ENCODE peak calls at places on chromosomes 7 and 10, in five cellular contexts. One of them, this sample, is unnamed.

GRCh38 chr7:147161405-147161804 is 1044.8 kb downstream of the CNTNAP2 start:
- DNase-seq in A549: no peak
- DNase-seq in endothelial cell of umbilical vein: no peak
- DNase-seq in HepG2: no peak
- DNase-seq in K562: no peak
- DNase-seq in this sample: no peak

GRCh38 chr10:16789266-16789665 is 28.0 kb downstream of the RSU1 start:
- DNase-seq in A549: no peak
- DNase-seq in endothelial cell of umbilical vein: no peak
- DNase-seq in K562: no peak
- DNase-seq in HepG2: no peak
- DNase-seq in this sample: no peak

GRCh38 chr7:47345754-47346377 is 236.0 kb downstream of the TNS3 start:
- DNase-seq in HepG2: no peak
- DNase-seq in endothelial cell of umbilical vein: no peak
- DNase-seq in K562: no peak
- DNase-seq in A549: no peak
- DNase-seq in this sample: no peak

GRCh38 chr7:8155836-8156235 is 106.1 kb downstream of the ICA1 start:
- DNase-seq in K562: no peak
- DNase-seq in HepG2: no peak
- DNase-seq in endothelial cell of umbilical vein: no peak
- DNase-seq in A549: no peak
- DNase-seq in this sample: no peak

GRCh38 chr10:79404231-79404609 is 41.2 kb downstream of the ZCCHC24 start:
- DNase-seq in K562: peak; percentile 54
- DNase-seq in A549: no peak
- DNase-seq in HepG2: peak; percentile 66
- DNase-seq in endothelial cell of umbilical vein: peak; percentile 11
- DNase-seq in this sample: peak; percentile 92

GRCh38 chr10:126654579-126654978 is 15.9 kb downstream of the C10orf90 start:
- DNase-seq in A549: no peak
- DNase-seq in K562: no peak
- DNase-seq in HepG2: no peak
- DNase-seq in endothelial cell of umbilical vein: no peak
- DNase-seq in this sample: no peak

GRCh38 chr7:100053201-100053600 is 3.6 kb downstream of the ZSCAN21 start:
- DNase-seq in A549: peak; percentile 64
- DNase-seq in HepG2: peak; percentile 81
- DNase-seq in K562: peak; percentile 63
- DNase-seq in endothelial cell of umbilical vein: peak; percentile 86
- DNase-seq in this sample: peak; percentile 79

GRCh38 chr10:30625110-30625509 is 4.4 kb downstream of the LYZL2 start:
- DNase-seq in endothelial cell of umbilical vein: no peak
- DNase-seq in HepG2: no peak
- DNase-seq in K562: no peak
- DNase-seq in A549: no peak
- DNase-seq in this sample: no peak

GRCh38 chr7:16450366-16450765 is 15.2 kb downstream of the SOSTDC1 start:
- DNase-seq in A549: no peak
- DNase-seq in endothelial cell of umbilical vein: no peak
- DNase-seq in K562: no peak
- DNase-seq in HepG2: no peak
- DNase-seq in this sample: no peak

GRCh38 chr10:29634764-29635625 is at the start of gene SVIL:
- DNase-seq in endothelial cell of umbilical vein: peak; percentile 67
- DNase-seq in K562: no peak
- DNase-seq in HepG2: peak; percentile 61
- DNase-seq in A549: no peak
- DNase-seq in this sample: peak; percentile 50

GRCh38 chr10:33125522-33125921 is 167.5 kb upstream of the ITGB1 start:
- DNase-seq in endothelial cell of umbilical vein: no peak
- DNase-seq in A549: no peak
- DNase-seq in HepG2: no peak
- DNase-seq in K562: no peak
- DNase-seq in this sample: no peak

GRCh38 chr10:118310822-118311221 is 31.3 kb downstream of the FAM204A start:
- DNase-seq in K562: no peak
- DNase-seq in HepG2: no peak
- DNase-seq in A549: no peak
- DNase-seq in endothelial cell of umbilical vein: no peak
- DNase-seq in this sample: no peak

GRCh38 chr7:133300811-133301210 is 47.9 kb downstream of the EXOC4 start:
- DNase-seq in A549: no peak
- DNase-seq in HepG2: no peak
- DNase-seq in endothelial cell of umbilical vein: peak; percentile 24
- DNase-seq in K562: no peak
- DNase-seq in this sample: no peak

GRCh38 chr7:121401896-121402295 is 5.8 kb upstream of the FAM3C start:
- DNase-seq in endothelial cell of umbilical vein: no peak
- DNase-seq in HepG2: no peak
- DNase-seq in A549: no peak
- DNase-seq in K562: no peak
- DNase-seq in this sample: no peak

GRCh38 chr10:30980951-30981616 is 50.6 kb downstream of the ZNF438 start:
- DNase-seq in K562: no peak
- DNase-seq in endothelial cell of umbilical vein: peak; percentile 91
- DNase-seq in HepG2: no peak
- DNase-seq in A549: no peak
- DNase-seq in this sample: no peak

GRCh38 chr10:130236711-130237110 is 100.5 kb downstream of the GLRX3 start:
- DNase-seq in endothelial cell of umbilical vein: no peak
- DNase-seq in K562: no peak
- DNase-seq in A549: no peak
- DNase-seq in HepG2: no peak
- DNase-seq in this sample: no peak

GRCh38 chr10:51706225-51706624 is 6.8 kb upstream of the CSTF2T start:
- DNase-seq in K562: no peak
- DNase-seq in A549: no peak
- DNase-seq in endothelial cell of umbilical vein: no peak
- DNase-seq in HepG2: no peak
- DNase-seq in this sample: no peak

GRCh38 chr7:75040512-75040911 is 33.1 kb downstream of the RCC1L start:
- DNase-seq in K562: no peak
- DNase-seq in A549: no peak
- DNase-seq in endothelial cell of umbilical vein: no peak
- DNase-seq in HepG2: no peak
- DNase-seq in this sample: no peak

GRCh38 chr10:71396084-71396713 is 521 bp upstream of the CDH23 start:
- DNase-seq in endothelial cell of umbilical vein: no peak
- DNase-seq in A549: peak; percentile 75
- DNase-seq in HepG2: no peak
- DNase-seq in K562: peak; percentile 59
- DNase-seq in this sample: no peak

GRCh38 chr10:133166504-133166827 is 6.4 kb downstream of the KNDC1 start:
- DNase-seq in K562: no peak
- DNase-seq in HepG2: no peak
- DNase-seq in A549: no peak
- DNase-seq in endothelial cell of umbilical vein: no peak
- DNase-seq in this sample: no peak

GRCh38 chr7:127976056-127976455 is 55.2 kb downstream of the LRRC4 start:
- DNase-seq in endothelial cell of umbilical vein: no peak
- DNase-seq in A549: no peak
- DNase-seq in K562: no peak
- DNase-seq in HepG2: no peak
- DNase-seq in this sample: no peak

GRCh38 chr7:87216701-87217508 is 2.6 kb downstream of the TMEM243 start:
- DNase-seq in HepG2: no peak
- DNase-seq in K562: no peak
- DNase-seq in endothelial cell of umbilical vein: peak; percentile 15
- DNase-seq in A549: no peak
- DNase-seq in this sample: no peak

GRCh38 chr10:30827531-30828120 is 198.1 kb upstream of the LYZL2 start:
- DNase-seq in HepG2: no peak
- DNase-seq in A549: no peak
- DNase-seq in K562: no peak
- DNase-seq in endothelial cell of umbilical vein: peak; percentile 48
- DNase-seq in this sample: no peak

GRCh38 chr7:32511791-32512190 is 16.5 kb downstream of the AVL9 start:
- DNase-seq in K562: no peak
- DNase-seq in HepG2: no peak
- DNase-seq in A549: no peak
- DNase-seq in endothelial cell of umbilical vein: no peak
- DNase-seq in this sample: no peak

GRCh38 chr10:103618575-103619423 is 125.3 kb downstream of the NEURL1 start:
- DNase-seq in A549: no peak
- DNase-seq in HepG2: no peak
- DNase-seq in endothelial cell of umbilical vein: no peak
- DNase-seq in K562: peak; percentile 90
- DNase-seq in this sample: peak; percentile 88

GRCh38 chr7:26292768-26293560 is 1.3 kb downstream of the SNX10 start:
- DNase-seq in HepG2: peak; percentile 42
- DNase-seq in K562: peak; percentile 16
- DNase-seq in endothelial cell of umbilical vein: no peak
- DNase-seq in A549: no peak
- DNase-seq in this sample: peak; percentile 71

GRCh38 chr7:2637066-2637471 is 5.3 kb downstream of the TTYH3 start:
- DNase-seq in endothelial cell of umbilical vein: no peak
- DNase-seq in K562: no peak
- DNase-seq in A549: no peak
- DNase-seq in HepG2: no peak
- DNase-seq in this sample: no peak

GRCh38 chr7:110921478-110922210 is 169.3 kb upstream of the LRRN3 start:
- DNase-seq in HepG2: no peak
- DNase-seq in endothelial cell of umbilical vein: no peak
- DNase-seq in A549: no peak
- DNase-seq in K562: no peak
- DNase-seq in this sample: no peak

GRCh38 chr7:464177-464711 is 55.4 kb downstream of the PDGFA start:
- DNase-seq in endothelial cell of umbilical vein: no peak
- DNase-seq in HepG2: no peak
- DNase-seq in A549: no peak
- DNase-seq in K562: no peak
- DNase-seq in this sample: no peak

GRCh38 chr7:113087278-113087998 is 811 bp upstream of the GPR85 start:
- DNase-seq in A549: no peak
- DNase-seq in endothelial cell of umbilical vein: peak; percentile 81
- DNase-seq in K562: peak; percentile 88
- DNase-seq in HepG2: peak; percentile 1
- DNase-seq in this sample: peak; percentile 94
- TF ChIP-seq MYC in A549: no peak
- TF ChIP-seq MYC in endothelial cell of umbilical vein: no peak
- TF ChIP-seq MYC in K562: no peak
- TF ChIP-seq MYC in HepG2: no peak
- TF ChIP-seq MYC in this sample: peak; percentile 31

DNA sequence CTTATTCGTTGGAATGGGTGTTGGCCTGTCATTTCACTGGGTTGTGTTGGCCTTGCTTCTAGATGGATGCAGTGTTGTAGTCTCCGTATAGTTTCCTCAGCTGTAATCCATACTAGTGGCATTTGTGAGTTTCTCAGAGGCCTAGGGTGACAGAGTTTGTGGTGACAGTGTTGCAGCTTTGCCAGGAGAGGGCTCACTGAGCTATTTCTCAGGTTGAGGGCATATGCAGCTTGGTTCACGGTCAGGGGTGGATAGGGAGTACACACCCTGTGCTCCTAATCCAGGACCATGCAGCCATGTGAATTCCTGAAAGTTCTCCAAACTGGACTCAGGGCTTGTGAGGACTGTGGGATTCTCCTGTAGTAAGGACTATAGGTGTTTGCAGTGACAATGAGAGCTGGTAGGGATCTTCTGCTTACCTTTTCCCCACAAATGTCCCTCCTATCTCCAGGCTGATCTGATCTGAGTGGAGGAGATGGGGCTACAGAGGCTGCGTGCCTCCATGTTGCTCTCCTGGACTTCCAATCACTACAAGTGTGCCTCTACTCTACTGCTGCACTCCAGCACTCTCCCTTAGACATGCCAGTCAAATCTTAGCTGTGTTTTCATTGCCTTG is 229.0 kb downstream of the STK31 start:
- DNase-seq in HepG2: peak; percentile 33
- DNase-seq in A549: peak; percentile 20
- DNase-seq in endothelial cell of umbilical vein: no peak
- DNase-seq in K562: peak; percentile 37
- DNase-seq in this sample: peak; percentile 54
- TF ChIP-seq CTCF in HepG2: peak; percentile 85
- TF ChIP-seq CTCF in A549: peak; percentile 40
- TF ChIP-seq CTCF in endothelial cell of umbilical vein: no peak
- TF ChIP-seq CTCF in K562: peak; percentile 52
- TF ChIP-seq CTCF in this sample: peak; percentile 70

DNA sequence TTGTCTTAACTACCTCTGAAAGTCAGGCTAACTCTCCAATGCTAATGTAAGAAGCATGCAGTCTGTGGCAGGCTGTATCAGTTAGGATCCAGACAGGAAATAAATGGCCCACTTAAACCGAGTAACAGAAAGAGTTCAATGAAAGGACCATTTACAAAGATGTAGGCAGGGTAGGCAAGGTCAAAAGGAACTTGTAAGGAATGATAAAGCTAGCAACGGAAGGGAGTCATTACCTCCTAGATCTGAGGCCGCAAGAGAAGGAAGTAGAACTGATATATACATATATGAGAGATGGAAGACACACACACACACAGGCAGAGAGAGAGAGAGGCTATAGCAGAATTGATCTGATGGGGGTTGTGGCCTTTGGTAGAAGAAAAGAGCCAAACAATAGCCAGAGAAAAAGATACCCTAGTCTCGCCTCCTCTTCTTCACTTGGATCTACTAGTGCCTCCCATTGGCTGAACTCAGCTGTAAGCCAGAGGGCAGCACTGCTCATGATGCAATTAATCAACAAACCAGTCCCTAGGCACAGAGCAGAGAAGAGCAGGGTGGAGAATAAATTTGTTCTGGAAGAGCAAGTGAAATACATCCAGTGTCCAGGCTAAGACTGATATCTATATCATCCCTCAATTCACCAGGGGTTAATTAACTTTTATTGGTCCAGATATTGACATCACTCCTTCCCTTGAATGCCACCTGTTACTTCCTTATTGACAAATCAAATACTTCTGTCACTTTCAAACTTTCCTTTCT is 91.2 kb downstream of the LSMEM1 start:
- DNase-seq in HepG2: peak; percentile 11
- DNase-seq in A549: no peak
- DNase-seq in endothelial cell of umbilical vein: no peak
- DNase-seq in K562: peak; percentile 54
- DNase-seq in this sample: peak; percentile 14
- TF ChIP-seq MYC in HepG2: no peak
- TF ChIP-seq MYC in A549: no peak
- TF ChIP-seq MYC in endothelial cell of umbilical vein: no peak
- TF ChIP-seq MYC in K562: no peak
- TF ChIP-seq MYC in this sample: no peak

DNA sequence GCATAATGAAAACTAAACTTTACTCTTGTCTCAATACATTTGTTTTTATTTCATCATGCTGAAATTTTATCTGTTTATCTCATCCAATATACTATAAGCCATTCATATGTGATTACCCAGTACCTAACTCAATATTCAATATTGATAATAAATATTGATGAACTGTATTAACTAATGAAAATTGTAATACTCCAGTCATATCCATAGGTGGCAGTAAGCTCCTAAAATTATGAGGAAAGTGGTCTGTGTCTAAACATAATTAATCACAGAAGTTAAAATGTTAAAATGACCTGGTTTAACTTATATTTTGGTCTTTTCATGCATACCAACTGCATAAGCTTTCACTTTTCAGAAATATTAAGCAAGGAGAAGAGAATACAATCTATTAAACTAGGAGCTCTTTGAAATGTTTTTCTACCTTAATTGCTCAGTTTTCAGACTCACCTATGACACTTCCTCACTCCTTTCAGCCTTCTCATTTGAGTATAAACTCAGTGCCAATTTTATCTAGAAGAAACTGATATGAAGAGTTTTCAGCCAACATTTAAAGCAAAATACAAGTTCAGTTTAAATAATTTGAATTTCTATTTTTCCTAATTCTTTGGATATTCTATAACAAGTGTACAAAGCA is 30.5 kb upstream of the VWDE start:
- DNase-seq in HepG2: no peak
- DNase-seq in A549: no peak
- DNase-seq in endothelial cell of umbilical vein: peak; percentile 6
- DNase-seq in K562: no peak
- DNase-seq in this sample: no peak
- TF ChIP-seq CTCF in HepG2: peak; percentile 10
- TF ChIP-seq CTCF in A549: peak; percentile 47
- TF ChIP-seq CTCF in endothelial cell of umbilical vein: peak; percentile 25
- TF ChIP-seq CTCF in K562: peak; percentile 60
- TF ChIP-seq CTCF in this sample: peak; percentile 6